ENCODE peak calls at places on chromosomes 12 and 14, in eight cellular contexts. R, L, I, J, X, H, T and F are unnamed samples.

GRCh38 chr14:72247896-72248295 is 315.7 kb downstream of the RGS6 start:
- DNase-seq in R (no peak), H (no peak), L (no peak), T (no peak), J (no peak), X (no peak), I (no peak), F (no peak)

GRCh38 chr14:101520621-101521305 is 40.5 kb upstream of the DIO3 start:
- DNase-seq in X (no peak), J (peak; percentile 53), T (no peak), L (no peak), R (no peak), H (no peak), I (no peak), F (no peak)

GRCh38 chr12:12510141-12510540 is 52.5 kb downstream of the DUSP16 start:
- DNase-seq in I (no peak), R (no peak), L (no peak), H (no peak), J (no peak), T (no peak), X (peak; percentile 39), F (no peak)

GRCh38 chr14:90510208-90510607 is 113.4 kb downstream of the CALM1 start:
- DNase-seq in R (no peak), I (no peak), X (no peak), H (peak; percentile 79), T (no peak), L (no peak), J (no peak), F (peak; percentile 78)

GRCh38 chr12:95838125-95838524 is 20.6 kb upstream of the SNRPF start:
- DNase-seq in J (no peak), H (no peak), X (peak; percentile 94), T (no peak), I (no peak), R (no peak), L (no peak), F (no peak)

GRCh38 chr12:9134981-9135628 is 19.4 kb upstream of the A2M start:
- DNase-seq in X (no peak), R (no peak), H (no peak), L (no peak), I (no peak), T (peak; percentile 9), J (peak; percentile 24), F (no peak)

GRCh38 chr12:62917066-62917465 is 17.9 kb downstream of the PPM1H start:
- DNase-seq in I (no peak), H (no peak), X (no peak), L (no peak), J (no peak), T (no peak), R (no peak), F (no peak)

GRCh38 chr12:89893972-89894706 is 185.5 kb upstream of the ATP2B1 start:
- DNase-seq in H (no peak), T (no peak), R (no peak), L (no peak), X (peak; percentile 67), I (no peak), J (no peak), F (no peak)

GRCh38 chr12:20528208-20528607 is 159.9 kb downstream of the PDE3A start:
- DNase-seq in H (no peak), I (no peak), L (no peak), T (no peak), R (no peak), J (no peak), X (no peak), F (no peak)

GRCh38 chr12:131892711-131893604 is 1.5 kb upstream of the ULK1 start:
- DNase-seq in I (no peak), L (peak; percentile 9), H (peak; percentile 68), J (no peak), R (no peak), T (no peak), X (no peak), F (no peak)

GRCh38 chr14:58960945-58961731 is 227.3 kb upstream of the DAAM1 start:
- DNase-seq in I (no peak), X (no peak), T (no peak), R (no peak), J (peak; percentile 58), L (no peak), H (no peak), F (peak; percentile 41)

GRCh38 chr12:54051916-54052744 is 1.5 kb upstream of the HOXC4 start:
- DNase-seq in L (no peak), I (no peak), J (no peak), H (no peak), X (no peak), R (no peak), T (no peak), F (no peak)

GRCh38 chr14:33532581-33532980 is 418.3 kb downstream of the EGLN3 start:
- DNase-seq in J (no peak), L (no peak), X (no peak), H (no peak), R (no peak), I (no peak), T (no peak), F (no peak)

GRCh38 chr12:29655861-29656260 is 127.9 kb downstream of the TMTC1 start:
- DNase-seq in L (no peak), I (no peak), J (no peak), R (no peak), X (no peak), T (no peak), H (no peak), F (no peak)

GRCh38 chr14:92696356-92696755 is 52.1 kb downstream of the LGMN start:
- DNase-seq in X (no peak), T (no peak), R (no peak), J (no peak), L (no peak), H (no peak), I (no peak), F (no peak)

GRCh38 chr14:102620413-102620812 is 28.0 kb downstream of the RCOR1 start:
- DNase-seq in T (no peak), R (no peak), I (no peak), H (no peak), J (no peak), L (no peak), X (peak; percentile 45), F (no peak)